ENCODE peak calls at places on chromosomes 3 and 15, in ten cellular contexts. K, Q, L, M, R, S, H, N, J and V are unnamed samples.

GRCh38 chr3:48402281-48402732 is 27.6 kb downstream of the PLXNB1 start:
- DNase-seq in K (peak; percentile 92), Q (peak; percentile 75), L (peak; percentile 46), M (peak; percentile 95), R (no peak), S (peak; percentile 66), H (peak; percentile 79), N (peak; percentile 97), J (peak; percentile 59), V (no peak)

GRCh38 chr15:67745059-67745993 is 80.0 kb upstream of the SKOR1 start:
- DNase-seq in K (no peak), Q (no peak), L (no peak), M (no peak), R (no peak), S (no peak), H (no peak), N (no peak), J (no peak), V (no peak)

GRCh38 chr15:89075846-89076245 is 12.4 kb upstream of the ABHD2 start:
- DNase-seq in K (no peak), Q (no peak), L (no peak), M (no peak), R (no peak), S (no peak), H (peak; percentile 34), N (no peak), J (no peak), V (no peak)

GRCh38 chr15:33200444-33200843 is 5.9 kb upstream of the FMN1 start:
- DNase-seq in K (no peak), Q (no peak), L (no peak), M (no peak), R (peak; percentile 65), S (no peak), H (no peak), N (no peak), J (no peak), V (no peak)

GRCh38 chr3:177338697-177339219 is 141.5 kb upstream of the TBL1XR1 start:
- DNase-seq in K (no peak), Q (no peak), L (no peak), M (no peak), R (peak; percentile 95), S (no peak), H (peak; percentile 56), N (no peak), J (no peak), V (no peak)

GRCh38 chr3:110456001-110456400 is 615.6 kb upstream of the NECTIN3 start:
- DNase-seq in K (no peak), Q (no peak), L (no peak), M (no peak), R (no peak), S (no peak), H (no peak), N (no peak), J (no peak), V (no peak)

GRCh38 chr3:2097641-2098191 is 950 bp upstream of the CNTN4 start:
- DNase-seq in K (no peak), Q (no peak), L (no peak), M (no peak), R (no peak), S (no peak), H (no peak), N (no peak), J (no peak), V (no peak)

GRCh38 chr3:127000792-127001191 is 17.9 kb downstream of the PLXNA1 start:
- DNase-seq in K (no peak), Q (no peak), L (no peak), M (no peak), R (no peak), S (no peak), H (no peak), N (no peak), J (no peak), V (no peak)

DNA sequence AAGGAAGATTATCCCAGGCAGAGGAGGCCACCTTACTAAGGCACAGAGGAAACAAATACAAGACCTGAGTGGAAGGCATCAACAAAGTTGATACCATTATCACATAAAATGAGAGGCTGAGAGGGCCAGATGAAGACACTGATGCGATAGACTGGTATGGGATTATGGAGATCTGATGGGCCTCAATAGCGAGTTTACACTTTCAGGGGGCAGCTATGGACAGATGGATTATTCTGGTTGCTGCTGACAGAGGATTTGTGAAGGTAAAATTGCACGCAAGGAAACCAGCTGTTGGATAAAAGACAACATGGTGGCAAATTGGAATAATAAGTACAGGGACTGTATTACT is 203.9 kb downstream of the MBNL1 start:
- DNase-seq in K (no peak), Q (no peak), L (no peak), M (no peak), R (no peak), S (no peak), H (no peak), N (no peak), J (no peak), V (no peak)
- H3K27ac ChIP-seq in K (no peak overlapping the region), Q (no peak overlapping the region), L (no peak overlapping the region), M (no peak overlapping the region), R (no peak overlapping the region), S (peak overlapping the region; percentile 62), H (no peak overlapping the region), N (no peak overlapping the region), J (peak overlapping the region; percentile 1), V (no peak overlapping the region)

GRCh38 chr3:98553021-98553563 is 21.3 kb downstream of the GPR15 start:
- DNase-seq in K (no peak), Q (no peak), L (no peak), M (no peak), R (no peak), S (no peak), H (no peak), N (no peak), J (no peak), V (no peak)

GRCh38 chr3:98556164-98557130 is 24.7 kb downstream of the GPR15 start:
- DNase-seq in K (no peak), Q (no peak), L (peak; percentile 93), M (no peak), R (no peak), S (no peak), H (no peak), N (no peak), J (no peak), V (no peak)

GRCh38 chr3:98555025-98555379 is 23.2 kb downstream of the GPR15 start:
- DNase-seq in K (no peak), Q (no peak), L (peak; percentile 91), M (no peak), R (no peak), S (no peak), H (no peak), N (no peak), J (no peak), V (no peak)

GRCh38 chr3:98553751-98554150 is 22.0 kb downstream of the GPR15 start:
- DNase-seq in K (no peak), Q (no peak), L (no peak), M (no peak), R (no peak), S (no peak), H (no peak), N (no peak), J (no peak), V (no peak)

DNA sequence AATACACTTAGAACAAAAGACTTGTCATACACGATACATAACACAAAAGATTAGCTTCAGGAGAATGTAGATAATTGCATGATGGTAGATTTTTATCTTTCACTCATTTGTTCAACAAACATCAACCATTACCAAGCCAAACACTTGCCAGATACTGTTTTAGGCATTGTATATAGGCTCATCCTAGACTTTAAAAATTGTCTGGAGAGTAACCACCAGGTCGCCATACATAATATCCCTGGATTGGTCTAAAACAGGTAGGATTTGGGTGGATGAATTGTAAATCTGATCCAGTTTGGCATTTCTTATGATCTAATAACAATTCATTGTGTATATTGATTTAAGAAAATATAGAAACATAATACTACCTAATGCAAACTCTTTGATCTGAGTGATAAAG is 22.8 kb downstream of the GPR15 start:
- DNase-seq in K (no peak), Q (no peak), L (no peak), M (no peak), R (no peak), S (no peak), H (no peak), N (no peak), J (no peak), V (no peak)
- TF ChIP-seq POLR2A in K (no peak), Q (no peak), L (no peak), M (no peak), R (no peak), S (no peak), H (no peak), N (no peak), J (no peak), V (no peak)

DNA sequence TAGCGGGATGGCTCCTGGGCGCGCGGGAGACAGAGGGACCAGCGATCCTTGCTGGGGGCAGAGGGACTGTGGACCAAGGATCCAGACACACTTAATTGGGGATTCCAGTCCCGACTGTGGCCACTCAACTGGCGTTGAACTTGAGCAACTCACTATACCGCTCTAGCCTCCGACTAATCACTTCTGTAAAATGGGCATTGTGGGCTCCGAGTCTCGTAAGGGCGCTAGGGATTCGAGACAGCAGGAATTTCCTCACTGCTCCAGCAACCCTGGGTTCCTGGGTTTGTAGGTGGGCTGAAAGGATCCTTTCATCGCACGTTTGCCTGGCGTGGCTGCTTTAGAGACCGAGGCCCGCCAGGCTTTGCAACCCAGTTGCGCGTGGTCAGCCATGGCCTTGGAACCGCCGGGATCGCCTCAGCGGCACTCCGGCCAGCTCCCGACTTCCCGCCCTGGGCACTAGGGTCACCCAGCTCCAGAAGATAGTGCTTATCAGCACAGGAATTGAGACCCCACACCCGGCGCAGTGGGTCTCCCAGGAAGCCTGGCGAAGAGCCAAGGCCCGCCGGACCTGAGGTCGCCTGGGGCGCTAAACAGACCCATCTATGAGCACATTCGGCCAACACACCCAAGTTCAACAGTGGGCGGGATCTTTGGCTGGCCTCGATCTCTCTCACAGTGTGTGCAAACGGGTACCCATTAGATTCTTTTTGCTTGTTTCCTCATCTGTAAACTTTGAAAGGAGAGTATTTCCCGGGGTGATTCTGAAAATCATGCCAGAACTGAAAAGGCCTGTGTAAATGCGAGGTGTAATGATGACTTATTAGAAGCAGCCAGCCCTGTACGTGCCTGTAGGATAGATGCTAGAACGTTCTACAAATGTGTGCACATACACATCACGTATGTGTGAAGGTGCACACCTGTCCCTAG is 9.9 kb downstream of the FOXL2 start:
- DNase-seq in K (peak; percentile 63), Q (no peak), L (no peak), M (no peak), R (no peak), S (no peak), H (no peak), N (no peak), J (no peak), V (no peak)
- H3K4me3 ChIP-seq in K (no peak overlapping the region), Q (peak overlapping the region; percentile 50), L (peak overlapping the region; percentile 43), M (peak overlapping the region; percentile 32), R (no peak overlapping the region), S (peak overlapping the region; percentile 41), H (no peak overlapping the region), N (peak overlapping the region; percentile 39), J (peak overlapping the region; percentile 41), V (peak overlapping the region; percentile 62)

DNA sequence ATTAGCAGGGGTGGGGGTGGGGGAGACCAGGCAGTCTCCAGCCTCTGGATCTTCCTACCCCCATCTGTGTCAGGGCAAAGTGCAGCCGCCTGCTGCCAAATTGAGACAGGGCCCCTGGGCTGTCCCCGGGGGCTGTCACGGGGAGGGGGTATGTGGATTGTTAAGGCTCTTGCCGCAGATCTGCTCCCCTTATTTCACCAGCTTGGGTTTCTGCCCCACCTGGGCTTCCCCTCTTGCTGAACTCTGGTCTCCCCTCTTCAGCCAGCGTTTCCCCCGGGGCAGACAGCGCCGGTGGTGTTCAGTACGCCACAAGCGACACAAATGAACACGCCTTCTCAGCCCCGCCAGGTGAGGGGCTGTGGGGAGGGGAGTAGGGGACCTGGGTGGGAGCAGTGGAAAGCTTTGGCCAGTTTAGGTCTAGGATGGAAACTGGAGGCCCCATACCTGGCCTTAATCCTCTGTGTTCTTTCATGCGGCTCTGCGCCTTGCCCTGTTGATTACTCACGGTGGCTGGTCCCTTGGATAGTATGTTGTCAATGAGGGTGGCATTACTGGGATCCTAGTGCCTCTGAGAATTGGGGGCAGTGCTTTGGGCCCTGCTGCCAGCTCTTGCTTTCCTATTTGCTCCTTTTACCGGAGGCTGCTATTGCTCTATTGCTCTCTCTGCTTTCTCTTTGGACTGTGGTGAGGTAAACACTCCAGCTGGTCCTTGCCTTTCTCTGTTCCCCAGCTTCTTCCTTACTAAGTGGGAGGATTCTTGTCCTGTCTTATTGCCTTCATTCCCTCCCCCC is 1.7 kb downstream of the EIF4G1 start:
- DNase-seq in K (no peak), Q (no peak), L (no peak), M (no peak), R (no peak), S (no peak), H (no peak), N (no peak), J (no peak), V (no peak)
- H3K27ac ChIP-seq in K (peak overlapping the region; percentile 94), Q (peak overlapping the region; percentile 99), L (peak overlapping the region; percentile 87), M (peak overlapping the region; percentile 98), R (peak overlapping the region; percentile 91), S (peak overlapping the region; percentile 100), H (peak overlapping the region; percentile 97), N (peak overlapping the region; percentile 99), J (peak overlapping the region; percentile 98), V (peak overlapping the region; percentile 100)